ENCODE peak calls at places on chromosomes 11 and 22, in ten cellular contexts. X is right lobe of liver, H is HFF-Myc, R is progenitor cell of endocrine pancreas, K is endothelial cell of umbilical vein, G is AG04449, A is fibroblast of the aortic adventitia, N is cardiac fibroblast, D is fibroblast of mammary gland, I is heart right ventricle. B is an unnamed sample.

GRCh38 chr11:133516845-133517244 is 15.5 kb downstream of the OPCML start:
- DNase-seq in X (no peak), H (no peak), R (no peak), K (no peak), G (no peak), A (no peak), N (no peak), D (no peak), I (no peak), B (no peak)

GRCh38 chr11:72075109-72075508 is 5.2 kb downstream of the NUMA1 start:
- DNase-seq in X (no peak), H (no peak), R (no peak), K (no peak), G (no peak), A (no peak), N (no peak), D (no peak), I (no peak), B (no peak)

GRCh38 chr22:32991353-32992115 is 66.6 kb downstream of the SYN3 start:
- DNase-seq in X (no peak), H (no peak), R (no peak), K (no peak), G (no peak), A (peak; percentile 32), N (peak; percentile 2), D (peak; percentile 2), I (peak; percentile 52), B (peak; percentile 85)

GRCh38 chr22:40027191-40028097 is 32.7 kb downstream of the FAM83F start:
- DNase-seq in X (no peak), H (no peak), R (no peak), K (no peak), G (no peak), A (no peak), N (no peak), D (no peak), I (no peak), B (no peak)

GRCh38 chr22:47625531-47626427 is 863.3 kb downstream of the TBC1D22A start:
- DNase-seq in X (no peak), H (no peak), R (no peak), K (no peak), G (no peak), A (no peak), N (no peak), D (no peak), I (no peak), B (no peak)

GRCh38 chr11:70556884-70557741 is 158.8 kb downstream of the CTTN start:
- DNase-seq in X (no peak), H (no peak), R (no peak), K (no peak), G (no peak), A (no peak), N (no peak), D (peak; percentile 8), I (no peak), B (no peak)

GRCh38 chr11:803770-804598 is 1.0 kb downstream of the PIDD1 start:
- DNase-seq in X (peak; percentile 58), H (no peak), R (no peak), K (no peak), G (no peak), A (no peak), N (no peak), D (no peak), I (peak; percentile 23), B (peak; percentile 63)

GRCh38 chr11:208177-208916 is 839 bp downstream of the RIC8A start:
- DNase-seq in X (peak; percentile 88), H (no peak), R (peak; percentile 46), K (peak; percentile 72), G (no peak), A (peak; percentile 58), N (peak; percentile 73), D (peak; percentile 62), I (peak; percentile 85), B (peak; percentile 76)

DNA sequence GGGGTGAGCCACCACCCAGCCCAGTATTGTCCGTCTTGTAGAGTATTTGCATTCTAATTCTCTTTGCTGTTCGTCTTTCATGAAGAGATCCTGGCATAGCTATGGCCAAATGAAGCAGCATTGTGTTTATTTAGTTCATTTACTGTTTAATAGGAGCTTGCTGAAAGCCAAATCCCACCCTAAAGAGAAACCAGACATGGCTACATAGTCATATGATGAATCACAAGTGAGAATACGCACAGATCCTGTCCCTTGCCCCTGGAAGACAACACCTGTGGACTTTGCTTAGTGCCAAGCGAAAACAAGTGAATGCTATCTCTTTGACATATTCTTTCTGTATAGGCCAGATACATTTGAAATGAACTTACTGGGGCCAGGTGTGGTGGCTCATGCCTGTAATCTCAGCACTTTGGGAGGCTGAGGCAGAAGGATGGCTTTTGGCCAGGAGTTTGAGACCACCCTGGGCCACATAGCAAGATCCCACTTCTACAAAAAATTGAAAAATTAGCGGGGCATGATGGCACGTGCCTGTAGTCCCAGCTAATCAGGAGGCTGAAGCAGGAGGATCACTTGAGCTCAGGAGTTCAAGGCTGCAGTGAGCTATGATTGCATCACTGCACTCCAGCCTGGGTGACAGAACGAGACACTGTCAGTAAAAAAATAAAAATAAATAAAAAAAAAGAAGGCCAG is 5.1 kb upstream of the ARFGAP3 start:
- DNase-seq in X (no peak), H (no peak), R (no peak), K (no peak), G (no peak), A (peak; percentile 9), N (peak; percentile 83), D (peak; percentile 55), I (no peak), B (no peak)
- TF ChIP-seq CTCF in X (no peak), H (no peak), R (no peak), K (no peak), G (no peak), A (no peak), N (no peak), D (no peak), I (no peak), B (no peak)

DNA sequence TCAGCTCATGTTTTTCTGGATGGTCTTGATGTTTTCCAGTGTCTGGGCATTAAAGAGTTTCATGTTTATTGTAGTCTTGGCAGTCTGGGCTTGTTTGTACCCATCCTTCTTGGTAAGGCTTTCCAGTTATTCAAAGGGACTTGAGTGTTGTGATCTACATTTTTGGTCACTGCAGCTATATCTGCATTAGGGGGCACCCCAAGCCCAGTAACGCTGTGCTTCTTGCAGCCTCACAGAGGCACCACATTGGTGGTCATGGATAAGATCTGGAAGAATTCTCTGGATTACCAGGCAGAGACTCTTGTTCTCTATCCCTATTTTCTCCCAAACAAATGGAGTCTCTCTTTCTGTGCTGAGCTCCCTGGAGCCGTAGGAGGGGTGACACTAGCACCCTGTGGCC is 451.5 kb upstream of the FAT3 start:
- DNase-seq in X (no peak), H (no peak), R (no peak), K (peak; percentile 16), G (no peak), A (no peak), N (no peak), D (no peak), I (no peak), B (peak; percentile 21)
- TF ChIP-seq CTCF in X (no peak), H (peak; percentile 3), R (peak; percentile 37), K (no peak), G (no peak), A (no peak), N (no peak), D (no peak), I (no peak), B (no peak)

DNA sequence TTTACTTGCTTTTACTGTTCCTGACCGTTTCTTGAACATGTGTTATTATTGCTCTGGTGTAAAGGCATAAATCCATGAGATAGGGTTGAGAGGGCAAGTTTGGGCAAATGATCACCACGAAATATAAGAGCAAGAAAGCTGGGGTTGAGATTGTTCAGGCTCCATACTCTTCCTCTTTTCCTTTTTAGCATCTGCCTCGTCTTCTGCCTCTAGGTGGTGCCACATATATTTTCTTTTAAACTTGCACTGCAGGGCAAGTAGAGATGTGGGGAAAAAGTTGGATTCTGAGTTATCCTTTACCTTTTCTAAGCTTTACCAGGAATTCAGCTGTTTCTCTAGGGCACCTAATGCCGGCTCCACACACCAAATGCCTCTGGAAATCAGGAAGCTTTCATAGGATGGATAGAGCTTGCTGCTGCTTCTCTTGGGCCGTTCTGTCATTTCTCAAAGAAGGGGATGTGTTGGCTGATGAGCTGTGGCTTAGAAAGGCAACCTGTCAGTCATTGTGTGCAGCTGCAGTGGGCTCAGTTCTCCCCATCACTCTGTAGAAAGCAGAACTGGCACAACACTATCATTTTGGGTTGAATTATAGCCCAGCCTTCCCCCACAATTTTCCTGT is 98.2 kb downstream of the LDLRAD3 start:
- DNase-seq in X (no peak), H (no peak), R (no peak), K (peak; percentile 29), G (no peak), A (peak; percentile 50), N (peak; percentile 47), D (peak; percentile 25), I (no peak), B (peak; percentile 27)
- TF ChIP-seq CTCF in X (peak; percentile 52), H (peak; percentile 32), R (peak; percentile 47), K (peak; percentile 45), G (peak; percentile 59), A (peak; percentile 73), N (peak; percentile 71), D (peak; percentile 63), I (peak; percentile 56), B (peak; percentile 51)

DNA sequence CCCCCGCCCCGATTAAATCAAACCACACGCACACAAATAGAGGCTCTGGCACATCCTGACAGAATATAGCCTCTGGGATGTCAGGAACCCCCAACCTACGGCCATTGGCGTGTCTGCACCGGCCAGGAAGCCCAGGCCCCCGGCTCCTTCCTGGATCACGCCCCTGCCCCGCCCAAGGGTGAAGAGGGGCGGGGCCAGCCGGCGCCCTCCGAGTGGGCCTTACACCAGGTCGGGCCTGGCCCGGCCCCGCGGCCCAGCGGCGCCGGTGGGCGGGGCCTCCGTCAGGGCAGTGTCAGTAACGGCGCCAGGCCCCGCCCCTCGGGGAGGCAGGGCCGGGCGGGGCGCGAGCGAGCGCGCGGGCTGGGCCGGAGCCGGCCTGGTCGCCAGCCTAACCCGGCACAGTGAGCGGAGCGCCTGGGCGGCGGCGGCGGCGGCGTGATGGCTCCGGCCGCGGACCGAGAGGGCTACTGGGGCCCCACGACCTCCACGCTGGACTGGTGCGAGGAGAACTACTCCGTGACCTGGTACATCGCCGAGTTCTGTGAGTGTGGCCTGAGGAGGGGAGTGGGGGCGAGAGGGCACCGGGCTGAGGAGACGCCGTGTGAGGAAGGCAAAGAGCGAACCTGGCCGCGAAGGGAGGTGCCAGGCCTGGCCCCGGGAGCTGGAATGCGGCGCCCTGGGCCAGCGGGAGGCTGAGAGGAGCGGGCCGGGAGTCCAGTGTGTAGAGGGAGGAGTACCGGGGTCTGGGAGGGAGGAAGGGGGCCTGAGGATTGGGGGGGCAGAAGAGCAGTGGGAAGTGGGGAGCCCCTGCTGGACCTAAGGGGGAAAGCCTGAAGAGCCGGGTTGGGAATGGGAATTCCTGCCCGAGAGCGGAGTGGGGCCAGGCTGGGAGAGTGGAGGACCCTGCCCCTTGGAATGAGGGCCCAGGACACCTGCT is at the start of gene ACER3:
- DNase-seq in X (peak; percentile 94), H (peak; percentile 38), R (peak; percentile 89), K (peak; percentile 89), G (no peak), A (peak; percentile 73), N (peak; percentile 81), D (peak; percentile 83), I (peak; percentile 95), B (peak; percentile 89)
- TF ChIP-seq CTCF in X (no peak), H (peak; percentile 20), R (peak; percentile 37), K (no peak), G (peak; percentile 18), A (peak; percentile 55), N (peak; percentile 36), D (peak; percentile 37), I (peak; percentile 35), B (peak; percentile 22)

B was measured in MCF 10A.